ENCODE peak calls at places on chromosomes 2 and 18, in eight cellular contexts. F is OCI-LY7; O is activated naive CD8-positive, alpha-beta T cell treated with anti-CD3 and anti-CD28 coated beads for 36 hours; I is neural progenitor cell; C is putamen; Y is effector CD4-positive, alpha-beta T cell; L is choroid plexus epithelial cell; B is iPS-NIHi11. Q is an unnamed sample.

GRCh38 chr18:53375641-53376040 is 848.8 kb downstream of the MBD2 start:
- DNase-seq in F (no peak), O (no peak), I (no peak), C (no peak), Y (no peak), L (no peak), B (no peak), Q (no peak)

GRCh38 chr18:76134631-76135030 is 360.4 kb downstream of the ZNF516 start:
- DNase-seq in F (peak; percentile 3), O (no peak), I (no peak), C (no peak), Y (no peak), L (no peak), B (no peak), Q (no peak)

GRCh38 chr18:63237486-63237885 is 82.1 kb downstream of the BCL2 start:
- DNase-seq in F (no peak), O (no peak), I (no peak), C (no peak), Y (no peak), L (no peak), B (peak; percentile 25), Q (no peak)

GRCh38 chr2:24471662-24472061 is 19.4 kb upstream of the NCOA1 start:
- DNase-seq in F (no peak), O (no peak), I (no peak), C (no peak), Y (no peak), L (no peak), B (no peak), Q (no peak)

GRCh38 chr2:70440621-70441020 is 113.0 kb downstream of the TGFA start:
- DNase-seq in F (no peak), O (peak; percentile 29), I (no peak), C (no peak), Y (no peak), L (no peak), B (no peak), Q (no peak)

GRCh38 chr2:98985905-98986666 is 50.1 kb upstream of the CRACDL start:
- DNase-seq in F (peak; percentile 6), O (no peak), I (no peak), C (no peak), Y (no peak), L (no peak), B (no peak), Q (no peak)

GRCh38 chr2:101921961-101922325 is 69.8 kb upstream of the IL1R2 start:
- DNase-seq in F (no peak), O (no peak), I (no peak), C (no peak), Y (no peak), L (no peak), B (no peak), Q (no peak)

GRCh38 chr18:47981830-47982229 is 51.4 kb upstream of the SMAD2 start:
- DNase-seq in F (no peak), O (no peak), I (no peak), C (no peak), Y (no peak), L (no peak), B (no peak), Q (no peak)

GRCh38 chr2:96730212-96730611 is 9.7 kb downstream of the LMAN2L start:
- DNase-seq in F (no peak), O (no peak), I (no peak), C (no peak), Y (no peak), L (peak; percentile 57), B (no peak), Q (no peak)

Q was measured in iPS DF 19.7.